ENCODE peak calls at places on chromosomes 1 and 21, in seven cellular contexts. C, B, K, R, I, E and M are unnamed samples.

GRCh38 chr1:29789221-29789909 is 553.0 kb downstream of the PTPRU start:
- DNase-seq in B (no peak), E (peak; percentile 80), R (no peak), K (no peak), C (no peak), I (no peak), M (no peak)

GRCh38 chr1:102118150-102118549 is 121.4 kb upstream of the OLFM3 start:
- DNase-seq in E (no peak), K (no peak), R (no peak), B (no peak), C (no peak), I (no peak), M (no peak)

GRCh38 chr1:210269981-210270380 is 37.4 kb downstream of the SERTAD4 start:
- DNase-seq in R (no peak), B (no peak), I (no peak), K (no peak), C (no peak), E (no peak), M (no peak)

GRCh38 chr1:229029644-229030235 is 241.2 kb upstream of the RAB4A start:
- DNase-seq in I (no peak), C (no peak), K (no peak), E (no peak), R (peak; percentile 27), B (peak; percentile 7), M (no peak)

GRCh38 chr21:34844033-34844923 is 175.5 kb downstream of the CLIC6 start:
- DNase-seq in C (no peak), K (peak; percentile 72), E (no peak), R (peak; percentile 39), B (peak; percentile 68), I (no peak), M (no peak)

GRCh38 chr1:147214842-147215539 is 10.1 kb downstream of the FMO5 start:
- DNase-seq in R (no peak), C (no peak), I (no peak), B (no peak), K (no peak), E (no peak), M (no peak)

GRCh38 chr1:113321761-113322387 is 68.4 kb upstream of the MAGI3 start:
- DNase-seq in I (no peak), R (no peak), C (no peak), B (no peak), E (no peak), K (no peak), M (no peak)

GRCh38 chr1:95002167-95002566 is 70.6 kb downstream of the ALG14 start:
- DNase-seq in R (no peak), K (no peak), E (no peak), I (no peak), B (no peak), C (no peak), M (peak; percentile 87)

GRCh38 chr21:25370311-25370744 is 237.0 kb downstream of the MRPL39 start:
- DNase-seq in C (no peak), B (peak; percentile 99), E (peak; percentile 97), K (no peak), R (peak; percentile 78), I (no peak), M (no peak)

GRCh38 chr1:115323366-115324004 is 14.6 kb downstream of the NGF start:
- DNase-seq in I (no peak), R (no peak), K (no peak), E (peak; percentile 93), B (peak; percentile 59), C (no peak), M (no peak)

GRCh38 chr1:28853033-28853742 is 41.2 kb downstream of the OPRD1 start:
- DNase-seq in E (no peak), K (no peak), C (no peak), B (no peak), R (peak; percentile 25), I (no peak), M (no peak)

GRCh38 chr1:81192647-81193642 is 607.8 kb upstream of the ADGRL2 start:
- DNase-seq in C (no peak), I (no peak), R (no peak), B (no peak), E (no peak), K (no peak), M (no peak)

GRCh38 chr1:60078182-60078581 is 4.6 kb upstream of the C1orf87 start:
- DNase-seq in B (peak; percentile 45), I (no peak), K (no peak), C (no peak), E (no peak), R (no peak), M (no peak)

GRCh38 chr1:156836041-156836654 is 19.5 kb upstream of the SH2D2A start:
- DNase-seq in I (peak; percentile 32), E (no peak), K (no peak), B (no peak), R (no peak), C (no peak), M (no peak)

GRCh38 chr1:177912991-177913390 is 56.9 kb downstream of the SEC16B start:
- DNase-seq in C (no peak), R (no peak), E (peak; percentile 40), B (no peak), K (no peak), I (no peak), M (no peak)

GRCh38 chr1:67522001-67522441 is 91.8 kb upstream of the SERBP1 start:
- DNase-seq in K (no peak), E (no peak), R (no peak), I (no peak), B (no peak), C (no peak), M (no peak)

GRCh38 chr1:66809736-66810326 is 8.8 kb upstream of the INSL5 start:
- DNase-seq in K (no peak), C (no peak), E (no peak), B (peak; percentile 71), I (no peak), R (no peak), M (no peak)

GRCh38 chr21:46100426-46100825 is 2.5 kb downstream of the COL6A2 start:
- DNase-seq in I (no peak), R (no peak), K (peak; percentile 13), C (no peak), B (peak; percentile 85), E (peak; percentile 65), M (no peak)

GRCh38 chr1:91766883-91767282 is 119.1 kb downstream of the TGFBR3 start:
- DNase-seq in I (no peak), C (no peak), B (no peak), E (no peak), K (no peak), R (no peak), M (no peak)

GRCh38 chr1:41716188-41717130 is 202.3 kb downstream of the HIVEP3 start:
- DNase-seq in K (no peak), C (no peak), E (no peak), B (no peak), R (no peak), I (no peak), M (no peak)

GRCh38 chr1:11525516-11525915 is 46.6 kb downstream of the DISP3 start:
- DNase-seq in R (no peak), I (no peak), K (no peak), C (no peak), B (no peak), E (no peak), M (no peak)

GRCh38 chr1:53807916-53808315 is 30.2 kb downstream of the NDC1 start:
- DNase-seq in E (no peak), I (no peak), C (no peak), R (no peak), K (no peak), B (peak; percentile 16), M (no peak)

GRCh38 chr1:116927049-116927798 is 17.5 kb downstream of the PTGFRN start:
- DNase-seq in K (no peak), E (no peak), C (no peak), R (no peak), I (no peak), B (no peak), M (no peak)

GRCh38 chr1:47992720-47993119 is 4.5 kb downstream of the TRABD2B start:
- DNase-seq in E (no peak), B (peak; percentile 88), C (no peak), R (no peak), K (peak; percentile 47), I (no peak), M (no peak)

GRCh38 chr1:206590025-206590834 is 22.0 kb downstream of the EIF2D start:
- DNase-seq in I (peak; percentile 63), R (peak; percentile 91), B (peak; percentile 91), K (no peak), E (peak; percentile 98), C (peak; percentile 62), M (no peak)

GRCh38 chr1:192252776-192253175 is 64.0 kb upstream of the RGS21 start:
- DNase-seq in E (no peak), I (no peak), C (no peak), B (peak; percentile 9), K (no peak), R (peak; percentile 6), M (no peak)